ENCODE peak calls at places on chromosomes 4 and X, in six cellular contexts. M, W, I, G, S and C are unnamed samples.

GRCh38 chr4:155659168-155659567 is 7.5 kb upstream of the GUCY1A1 start:
- DNase-seq in M (no peak), S (no peak), W (no peak), I (no peak), G (no peak), C (no peak)

GRCh38 chr4:109406337-109406931 is 27.2 kb upstream of the SEC24B start:
- DNase-seq in M (peak), W (no peak), S (peak), G (no peak), I (no peak), C (peak)

GRCh38 chrX:69024287-69024686 is 141.0 kb downstream of the PJA1 start:
- DNase-seq in M (no peak), S (no peak), I (no peak), G (no peak), W (no peak), C (no peak)

GRCh38 chr4:10460313-10461047 is 3.3 kb upstream of the ZNF518B start:
- DNase-seq in I (no peak), W (no peak), M (no peak), S (no peak), G (no peak), C (no peak)

GRCh38 chr4:183495182-183495581 is 9.7 kb upstream of the ING2 start:
- DNase-seq in M (no peak), G (no peak), W (no peak), I (no peak), S (no peak), C (no peak)

GRCh38 chrX:120250522-120251271 is at the start of gene ZBTB33:
- DNase-seq in G (peak), S (peak), M (peak), W (peak), I (peak), C (peak)

GRCh38 chrX:53291596-53291995 is 10.2 kb upstream of the IQSEC2 start:
- DNase-seq in M (no peak), G (no peak), S (no peak), W (no peak), I (no peak), C (no peak)

GRCh38 chr4:32768664-32769389 is 2048.7 kb downstream of the PCDH7 start:
- DNase-seq in G (no peak), M (no peak), W (no peak), I (no peak), S (no peak), C (no peak)

GRCh38 chr4:11869471-11869870 is 440.8 kb upstream of the HS3ST1 start:
- DNase-seq in S (no peak), M (no peak), I (no peak), W (no peak), G (no peak), C (no peak)

GRCh38 chrX:19602866-19603620 is 87.7 kb upstream of the MAP3K15 start:
- DNase-seq in S (peak), I (peak), M (no peak), W (no peak), G (no peak), C (peak)

GRCh38 chrX:19599253-19599652 is 83.9 kb upstream of the MAP3K15 start:
- DNase-seq in G (no peak), W (no peak), M (no peak), S (no peak), I (no peak), C (no peak)

GRCh38 chrX:19609541-19609940 is 94.2 kb upstream of the MAP3K15 start:
- DNase-seq in W (no peak), M (no peak), S (no peak), G (no peak), I (no peak), C (no peak)

DNA sequence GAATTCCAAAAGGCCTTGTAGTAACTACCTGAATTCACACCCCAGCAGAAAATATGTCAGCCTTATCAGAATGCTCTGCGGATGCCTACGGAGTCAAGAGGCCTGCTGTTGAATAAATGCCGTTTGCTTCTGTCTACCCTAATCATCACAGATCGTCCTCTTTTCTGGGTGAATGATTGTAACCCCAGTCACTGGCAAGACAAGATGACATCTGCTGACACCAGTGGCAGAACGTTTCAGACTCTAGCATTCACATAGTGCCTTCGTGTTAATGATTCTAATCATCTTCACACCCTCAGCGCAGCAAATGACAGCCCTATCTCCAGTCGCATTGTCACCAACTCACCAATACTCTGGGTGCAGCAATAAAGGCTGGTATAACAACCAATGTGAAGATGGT is 89.1 kb upstream of the MAP3K15 start:
- DNase-seq in W (no peak), G (no peak), S (no peak), M (no peak), I (no peak), C (no peak)
- H3K27ac ChIP-seq in W (peak), G (peak), S (no peak), M (no peak), I (no peak), C (no peak)

GRCh38 chr4:14180166-14180565 is 552.6 kb upstream of the BOD1L1 start:
- DNase-seq in I (no peak), S (no peak), W (no peak), G (no peak), M (no peak), C (no peak)

GRCh38 chr4:14178421-14178820 is 550.9 kb upstream of the BOD1L1 start:
- DNase-seq in I (no peak), S (peak), M (no peak), W (no peak), G (no peak), C (peak)

GRCh38 chr4:14180983-14181601 is 553.6 kb upstream of the BOD1L1 start:
- DNase-seq in I (no peak), M (no peak), S (peak), G (no peak), W (no peak), C (peak)

GRCh38 chr4:14176613-14177012 is 549.1 kb upstream of the BOD1L1 start:
- DNase-seq in G (no peak), M (no peak), W (no peak), I (no peak), S (peak), C (no peak)

GRCh38 chr4:14177987-14178386 is 550.5 kb upstream of the BOD1L1 start:
- DNase-seq in W (no peak), I (no peak), M (no peak), S (no peak), G (no peak), C (no peak)
- H3K27ac ChIP-seq in W (no peak), I (no peak), M (no peak), S (no peak), G (no peak), C (no peak)

DNA sequence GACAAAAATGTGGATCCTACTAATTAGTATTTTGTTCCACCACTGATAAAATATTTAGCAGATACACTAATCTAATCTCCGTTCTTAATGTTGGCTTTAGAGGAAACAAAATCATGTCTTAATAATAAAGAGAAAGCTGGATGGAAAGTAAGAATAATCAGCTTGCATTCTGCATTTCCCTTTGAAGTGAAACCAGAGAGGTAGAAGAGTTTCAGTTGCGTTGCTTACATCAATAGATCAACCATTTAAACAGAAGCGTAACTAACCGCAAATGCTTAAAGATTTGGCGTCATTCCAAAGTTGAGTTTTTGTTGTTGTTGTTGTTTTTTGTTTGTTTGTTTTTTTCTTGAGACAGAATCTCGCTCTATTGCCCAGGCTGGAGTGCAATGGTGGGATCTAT is 168.9 kb downstream of the TRIML1 start:
- DNase-seq in M (no peak), G (no peak), I (no peak), W (no peak), S (no peak), C (no peak)
- H3K27ac ChIP-seq in M (no peak), G (no peak), I (no peak), W (no peak), S (no peak), C (no peak)

DNA sequence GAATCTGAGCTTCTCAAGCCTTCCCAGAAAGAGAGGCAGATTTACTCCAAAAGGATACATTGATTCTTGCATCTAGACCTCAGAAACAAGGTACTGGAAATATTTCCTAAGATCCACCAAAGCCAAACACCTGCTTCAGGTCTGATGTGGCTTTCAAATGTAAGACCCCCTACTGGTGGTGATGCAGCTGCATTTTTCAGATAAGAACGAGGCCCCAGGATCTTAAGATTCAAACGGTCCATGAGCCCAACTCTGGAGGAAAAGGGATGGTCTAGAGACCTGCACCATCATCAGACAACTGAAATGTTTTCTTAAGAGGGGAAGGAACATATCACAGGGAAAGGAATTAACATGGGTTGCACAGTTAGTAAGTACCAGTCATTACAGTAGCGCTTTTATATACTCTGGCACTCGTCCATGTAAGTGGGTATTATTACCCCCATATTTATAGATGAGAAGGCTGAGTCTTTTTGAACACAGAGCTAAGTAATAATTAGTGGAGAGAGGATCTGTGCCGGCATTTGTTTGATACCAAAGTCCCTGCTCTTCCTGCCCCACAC is 73.7 kb downstream of the LEF1 start:
- DNase-seq in G (no peak), W (no peak), S (no peak), M (no peak), I (no peak), C (no peak)
- H3K27ac ChIP-seq in G (no peak), W (no peak), S (no peak), M (no peak), I (no peak), C (no peak)

DNA sequence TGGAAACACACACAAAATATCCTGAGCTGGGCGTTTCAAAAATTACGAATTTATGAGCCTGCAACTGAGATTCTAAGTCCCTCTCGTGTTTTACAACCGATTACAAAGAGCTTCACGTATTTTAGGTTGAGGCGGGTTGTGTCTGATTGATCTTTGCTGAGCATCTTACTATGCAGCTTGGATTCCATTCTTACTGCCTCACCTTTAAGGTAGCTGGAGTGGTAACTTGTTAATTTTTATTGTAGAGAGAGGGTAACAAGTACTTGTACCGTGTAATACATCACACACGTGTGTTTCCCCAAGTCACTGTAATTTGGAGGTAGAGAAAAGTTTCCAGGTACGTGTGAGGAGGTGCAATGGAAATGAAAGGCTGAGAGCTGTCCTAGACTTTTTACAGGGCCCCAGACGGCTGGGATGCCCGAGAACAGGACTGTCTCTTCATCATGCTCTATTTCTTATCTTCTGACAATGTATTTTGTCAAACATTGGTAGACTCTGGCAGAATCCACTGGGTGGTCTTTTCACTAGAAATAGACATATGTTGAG is 97.8 kb upstream of the TENM3 start:
- DNase-seq in M (no peak), G (no peak), I (no peak), W (no peak), S (no peak), C (no peak)
- H3K27ac ChIP-seq in M (no peak), G (no peak), I (no peak), W (no peak), S (no peak), C (peak)

DNA sequence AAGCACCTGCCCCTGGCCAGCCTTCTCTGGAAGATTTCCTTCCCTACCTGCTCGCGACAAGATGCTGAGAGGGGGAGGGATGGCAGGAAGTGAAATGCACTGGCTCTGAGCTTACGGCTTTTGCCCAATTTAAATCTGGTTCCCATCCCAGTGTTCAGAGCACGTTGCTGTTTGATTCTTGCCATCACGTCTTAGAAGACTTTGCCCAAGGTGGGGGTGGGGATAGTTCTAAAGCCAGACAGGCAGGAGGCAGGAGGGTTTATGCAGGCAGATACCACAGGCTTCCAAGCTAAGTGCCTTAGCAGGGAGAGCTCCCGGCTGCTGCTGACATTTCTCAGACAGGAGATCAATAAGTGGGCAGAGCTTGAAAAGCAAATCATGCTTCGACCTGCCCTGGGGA is 393.9 kb downstream of the MID1IP1 start:
- DNase-seq in M (no peak), W (no peak), I (no peak), G (no peak), S (no peak), C (no peak)
- H3K27ac ChIP-seq in M (no peak), W (no peak), I (no peak), G (no peak), S (no peak), C (no peak)

GRCh38 chrX:132908891-132909290 is 49.5 kb downstream of the HS6ST2 start:
- DNase-seq in I (no peak), S (no peak), G (no peak), M (no peak), W (no peak), C (no peak)
- H3K27ac ChIP-seq in I (no peak), S (no peak), G (no peak), M (no peak), W (no peak), C (peak)

DNA sequence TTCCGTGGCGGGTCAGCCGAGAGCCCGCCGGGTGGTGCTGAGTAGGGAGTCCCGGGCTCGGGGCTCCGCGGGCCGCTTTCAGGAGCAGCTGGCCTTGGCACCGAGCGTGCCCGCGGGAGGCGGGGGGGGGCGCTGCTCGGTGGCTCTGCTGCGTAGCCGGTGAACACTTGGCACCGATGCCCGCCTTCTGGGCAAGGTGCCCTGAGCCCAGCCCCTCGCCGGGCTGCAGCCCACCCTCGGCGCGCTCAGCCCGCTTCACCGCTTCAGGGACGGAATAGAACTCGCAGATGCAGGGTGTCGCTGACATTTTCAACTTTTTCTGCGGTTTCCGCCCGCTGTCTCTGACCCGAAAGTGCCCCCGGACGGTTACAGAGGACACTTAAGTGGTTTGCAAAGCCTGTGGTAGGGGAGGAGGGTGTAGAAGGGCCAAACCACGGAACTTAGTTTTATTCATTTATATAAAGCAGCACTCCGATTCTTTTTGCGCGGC is 659 bp downstream of the CD38 start:
- DNase-seq in W (peak), S (no peak), M (no peak), I (peak), G (peak), C (no peak)
- H3K27ac ChIP-seq in W (no peak), S (no peak), M (no peak), I (peak), G (peak), C (no peak)

DNA sequence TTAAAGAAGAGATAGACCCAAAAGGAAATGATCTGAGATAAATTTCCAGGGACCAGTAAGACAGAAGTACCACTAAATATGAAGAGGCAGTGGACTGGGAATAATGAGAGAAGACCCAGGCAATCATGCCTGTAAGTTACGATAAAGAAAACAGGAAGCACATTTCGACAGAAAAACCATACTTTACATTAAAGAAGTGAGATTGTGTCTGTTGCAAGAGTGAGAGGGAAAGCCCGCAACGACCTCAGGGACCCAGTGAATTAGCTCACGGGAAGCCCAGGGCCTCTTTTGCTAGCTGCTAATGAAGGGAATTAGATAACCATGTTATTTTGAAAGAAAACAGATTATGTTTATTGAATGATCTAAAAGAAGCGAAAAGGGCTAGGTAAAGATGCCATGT is 28.9 kb upstream of the ACSL1 start:
- DNase-seq in I (no peak), M (no peak), S (no peak), W (no peak), G (no peak), C (no peak)
- H3K27ac ChIP-seq in I (no peak), M (no peak), S (no peak), W (no peak), G (no peak), C (no peak)